ENCODE peak calls at places on chromosomes 13 and 19, in four cellular contexts. One of them, this sample, is unnamed.

GRCh38 chr13:33299626-33300025 is 14.1 kb upstream of the STARD13 start:
- DNase-seq in activated CD4-positive, alpha-beta T cell treated with anti-CD3 and anti-CD28 coated beads, Interleukin-2, amount 50 U/mL, for 48 hours: no peak
- DNase-seq in stimulated activated CD4-positive, alpha-beta T cell treated with anti-CD3 and anti-CD28 coated beads, Interleukin-4, amount 100 ng/mL, for 4 hours: no peak
- DNase-seq in astrocyte of the spinal cord: no peak
- DNase-seq in this sample: no peak

GRCh38 chr19:6458695-6459355 is 767 bp downstream of the SLC25A23 start:
- DNase-seq in activated CD4-positive, alpha-beta T cell treated with anti-CD3 and anti-CD28 coated beads, Interleukin-2, amount 50 U/mL, for 48 hours: no peak
- DNase-seq in stimulated activated CD4-positive, alpha-beta T cell treated with anti-CD3 and anti-CD28 coated beads, Interleukin-4, amount 100 ng/mL, for 4 hours: no peak
- DNase-seq in astrocyte of the spinal cord: no peak
- DNase-seq in this sample: no peak

GRCh38 chr13:98406475-98406874 is 170.4 kb downstream of the STK24 start:
- DNase-seq in activated CD4-positive, alpha-beta T cell treated with anti-CD3 and anti-CD28 coated beads, Interleukin-2, amount 50 U/mL, for 48 hours: no peak
- DNase-seq in stimulated activated CD4-positive, alpha-beta T cell treated with anti-CD3 and anti-CD28 coated beads, Interleukin-4, amount 100 ng/mL, for 4 hours: no peak
- DNase-seq in astrocyte of the spinal cord: no peak
- DNase-seq in this sample: no peak

GRCh38 chr13:95385808-95386207 is 84.6 kb upstream of the ABCC4 start:
- DNase-seq in activated CD4-positive, alpha-beta T cell treated with anti-CD3 and anti-CD28 coated beads, Interleukin-2, amount 50 U/mL, for 48 hours: no peak
- DNase-seq in stimulated activated CD4-positive, alpha-beta T cell treated with anti-CD3 and anti-CD28 coated beads, Interleukin-4, amount 100 ng/mL, for 4 hours: no peak
- DNase-seq in astrocyte of the spinal cord: no peak
- DNase-seq in this sample: no peak

GRCh38 chr13:113097651-113098050 is 7.9 kb upstream of the F7 start:
- DNase-seq in activated CD4-positive, alpha-beta T cell treated with anti-CD3 and anti-CD28 coated beads, Interleukin-2, amount 50 U/mL, for 48 hours: no peak
- DNase-seq in stimulated activated CD4-positive, alpha-beta T cell treated with anti-CD3 and anti-CD28 coated beads, Interleukin-4, amount 100 ng/mL, for 4 hours: no peak
- DNase-seq in astrocyte of the spinal cord: no peak
- DNase-seq in this sample: no peak

GRCh38 chr13:36750046-36750445 is 69.0 kb upstream of the RFXAP start:
- DNase-seq in activated CD4-positive, alpha-beta T cell treated with anti-CD3 and anti-CD28 coated beads, Interleukin-2, amount 50 U/mL, for 48 hours: no peak
- DNase-seq in stimulated activated CD4-positive, alpha-beta T cell treated with anti-CD3 and anti-CD28 coated beads, Interleukin-4, amount 100 ng/mL, for 4 hours: no peak
- DNase-seq in astrocyte of the spinal cord: no peak
- DNase-seq in this sample: no peak

GRCh38 chr19:18589380-18590272 is 1.0 kb downstream of the REX1BD start:
- DNase-seq in activated CD4-positive, alpha-beta T cell treated with anti-CD3 and anti-CD28 coated beads, Interleukin-2, amount 50 U/mL, for 48 hours: peak; percentile 67
- DNase-seq in stimulated activated CD4-positive, alpha-beta T cell treated with anti-CD3 and anti-CD28 coated beads, Interleukin-4, amount 100 ng/mL, for 4 hours: peak; percentile 65
- DNase-seq in astrocyte of the spinal cord: peak; percentile 47
- DNase-seq in this sample: no peak

GRCh38 chr13:99522288-99522687 is 21.0 kb downstream of the TM9SF2 start:
- DNase-seq in activated CD4-positive, alpha-beta T cell treated with anti-CD3 and anti-CD28 coated beads, Interleukin-2, amount 50 U/mL, for 48 hours: no peak
- DNase-seq in stimulated activated CD4-positive, alpha-beta T cell treated with anti-CD3 and anti-CD28 coated beads, Interleukin-4, amount 100 ng/mL, for 4 hours: no peak
- DNase-seq in astrocyte of the spinal cord: no peak
- DNase-seq in this sample: no peak

GRCh38 chr13:99307247-99307646 is at the start of gene GPR183:
- DNase-seq in activated CD4-positive, alpha-beta T cell treated with anti-CD3 and anti-CD28 coated beads, Interleukin-2, amount 50 U/mL, for 48 hours: no peak
- DNase-seq in stimulated activated CD4-positive, alpha-beta T cell treated with anti-CD3 and anti-CD28 coated beads, Interleukin-4, amount 100 ng/mL, for 4 hours: no peak
- DNase-seq in astrocyte of the spinal cord: peak; percentile 42
- DNase-seq in this sample: no peak

GRCh38 chr19:32566246-32566830 is 14.7 kb upstream of the PDCD5 start:
- DNase-seq in activated CD4-positive, alpha-beta T cell treated with anti-CD3 and anti-CD28 coated beads, Interleukin-2, amount 50 U/mL, for 48 hours: no peak
- DNase-seq in stimulated activated CD4-positive, alpha-beta T cell treated with anti-CD3 and anti-CD28 coated beads, Interleukin-4, amount 100 ng/mL, for 4 hours: no peak
- DNase-seq in astrocyte of the spinal cord: no peak
- DNase-seq in this sample: no peak

GRCh38 chr13:107518292-107518691 is 697.0 kb downstream of the LIG4 start:
- DNase-seq in activated CD4-positive, alpha-beta T cell treated with anti-CD3 and anti-CD28 coated beads, Interleukin-2, amount 50 U/mL, for 48 hours: no peak
- DNase-seq in stimulated activated CD4-positive, alpha-beta T cell treated with anti-CD3 and anti-CD28 coated beads, Interleukin-4, amount 100 ng/mL, for 4 hours: no peak
- DNase-seq in astrocyte of the spinal cord: peak; percentile 45
- DNase-seq in this sample: no peak

GRCh38 chr19:3506384-3507340 is 551 bp downstream of the FZR1 start:
- DNase-seq in activated CD4-positive, alpha-beta T cell treated with anti-CD3 and anti-CD28 coated beads, Interleukin-2, amount 50 U/mL, for 48 hours: peak; percentile 26
- DNase-seq in stimulated activated CD4-positive, alpha-beta T cell treated with anti-CD3 and anti-CD28 coated beads, Interleukin-4, amount 100 ng/mL, for 4 hours: peak; percentile 16
- DNase-seq in astrocyte of the spinal cord: no peak
- DNase-seq in this sample: no peak

GRCh38 chr13:111667757-111668156 is 347.3 kb downstream of the TEX29 start:
- DNase-seq in activated CD4-positive, alpha-beta T cell treated with anti-CD3 and anti-CD28 coated beads, Interleukin-2, amount 50 U/mL, for 48 hours: no peak
- DNase-seq in stimulated activated CD4-positive, alpha-beta T cell treated with anti-CD3 and anti-CD28 coated beads, Interleukin-4, amount 100 ng/mL, for 4 hours: no peak
- DNase-seq in astrocyte of the spinal cord: no peak
- DNase-seq in this sample: no peak

GRCh38 chr19:13007292-13008045 is 12.2 kb downstream of the NFIX start:
- DNase-seq in activated CD4-positive, alpha-beta T cell treated with anti-CD3 and anti-CD28 coated beads, Interleukin-2, amount 50 U/mL, for 48 hours: no peak
- DNase-seq in stimulated activated CD4-positive, alpha-beta T cell treated with anti-CD3 and anti-CD28 coated beads, Interleukin-4, amount 100 ng/mL, for 4 hours: no peak
- DNase-seq in astrocyte of the spinal cord: no peak
- DNase-seq in this sample: no peak